ENCODE peak calls at places on chromosomes 7 and 10, in ten cellular contexts. J is heart left ventricle; K is fibroblast of pulmonary artery; T is cardiac muscle cell; V is colonic mucosa; U is lower lobe of right lung; B is astrocyte of the spinal cord; Q is CD8-positive, alpha-beta T cell; G is PC-3; H is HFF-Myc. Y is an unnamed sample.

GRCh38 chr7:102875700-102876192 is 37.1 kb upstream of the LRRC17 start:
- DNase-seq in J (no peak), K (peak), T (peak), V (no peak), U (no peak), B (peak), Q (no peak), G (peak), H (peak), Y (no peak)

GRCh38 chr7:108456845-108457540 is 757 bp upstream of the NRCAM start:
- DNase-seq in J (no peak), K (no peak), T (no peak), V (no peak), U (no peak), B (no peak), Q (no peak), G (no peak), H (no peak), Y (no peak)

GRCh38 chr7:23462846-23463245 is 7.4 kb downstream of the IGF2BP3 start:
- DNase-seq in J (no peak), K (peak), T (peak), V (no peak), U (no peak), B (peak), Q (no peak), G (peak), H (no peak), Y (no peak)

GRCh38 chr7:70919491-70920073 is 212.4 kb upstream of the GALNT17 start:
- DNase-seq in J (no peak), K (no peak), T (no peak), V (no peak), U (no peak), B (no peak), Q (no peak), G (no peak), H (no peak), Y (no peak)

GRCh38 chr7:93249749-93250148 is 17.6 kb downstream of the VPS50 start:
- DNase-seq in J (no peak), K (peak), T (peak), V (no peak), U (no peak), B (peak), Q (no peak), G (no peak), H (no peak), Y (no peak)

GRCh38 chr7:82631998-82632397 is 188.4 kb upstream of the CACNA2D1 start:
- DNase-seq in J (no peak), K (peak), T (peak), V (no peak), U (no peak), B (no peak), Q (no peak), G (peak), H (no peak), Y (no peak)

GRCh38 chr10:14146501-14146900 is 184.2 kb downstream of the FRMD4A start:
- DNase-seq in J (no peak), K (no peak), T (no peak), V (no peak), U (no peak), B (no peak), Q (no peak), G (peak), H (no peak), Y (no peak)

GRCh38 chr7:12942599-12942998 is 255.2 kb downstream of the ARL4A start:
- DNase-seq in J (no peak), K (no peak), T (no peak), V (peak), U (no peak), B (peak), Q (no peak), G (peak), H (no peak), Y (peak)

GRCh38 chr10:110209926-110210662 is 2.7 kb downstream of the MXI1 start:
- DNase-seq in J (peak), K (peak), T (peak), V (peak), U (peak), B (peak), Q (no peak), G (peak), H (no peak), Y (peak)

GRCh38 chr10:70843776-70844489 is 28.2 kb downstream of the SGPL1 start:
- DNase-seq in J (no peak), K (no peak), T (no peak), V (no peak), U (no peak), B (no peak), Q (no peak), G (peak), H (no peak), Y (no peak)

GRCh38 chr10:115657161-115657850 is 564.1 kb downstream of the ATRNL1 start:
- DNase-seq in J (no peak), K (no peak), T (no peak), V (no peak), U (no peak), B (peak), Q (no peak), G (no peak), H (no peak), Y (no peak)

GRCh38 chr7:22591271-22591670 is 91.3 kb upstream of the STEAP1B start:
- DNase-seq in J (no peak), K (no peak), T (no peak), V (no peak), U (no peak), B (no peak), Q (no peak), G (peak), H (no peak), Y (no peak)

GRCh38 chr7:19872094-19872493 is 98.7 kb upstream of the TMEM196 start:
- DNase-seq in J (no peak), K (no peak), T (no peak), V (no peak), U (no peak), B (no peak), Q (no peak), G (no peak), H (no peak), Y (no peak)

GRCh38 chr7:101875215-101875846 is 57.9 kb downstream of the CUX1 start:
- DNase-seq in J (no peak), K (no peak), T (no peak), V (no peak), U (no peak), B (no peak), Q (no peak), G (no peak), H (no peak), Y (no peak)

GRCh38 chr10:68542046-68542445 is 14.7 kb upstream of the SLC25A16 start:
- DNase-seq in J (no peak), K (no peak), T (peak), V (no peak), U (no peak), B (peak), Q (no peak), G (peak), H (no peak), Y (no peak)

GRCh38 chr7:35596061-35596460 is 98.9 kb downstream of the HERPUD2 start:
- DNase-seq in J (no peak), K (peak), T (peak), V (no peak), U (no peak), B (peak), Q (no peak), G (peak), H (peak), Y (no peak)

GRCh38 chr7:41501016-41501415 is 201.9 kb downstream of the INHBA start:
- DNase-seq in J (no peak), K (no peak), T (no peak), V (no peak), U (no peak), B (peak), Q (no peak), G (no peak), H (no peak), Y (no peak)

GRCh38 chr10:80473692-80474596 is 19.8 kb downstream of the TSPAN14 start:
- DNase-seq in J (no peak), K (no peak), T (no peak), V (no peak), U (no peak), B (peak), Q (no peak), G (no peak), H (no peak), Y (no peak)

DNA sequence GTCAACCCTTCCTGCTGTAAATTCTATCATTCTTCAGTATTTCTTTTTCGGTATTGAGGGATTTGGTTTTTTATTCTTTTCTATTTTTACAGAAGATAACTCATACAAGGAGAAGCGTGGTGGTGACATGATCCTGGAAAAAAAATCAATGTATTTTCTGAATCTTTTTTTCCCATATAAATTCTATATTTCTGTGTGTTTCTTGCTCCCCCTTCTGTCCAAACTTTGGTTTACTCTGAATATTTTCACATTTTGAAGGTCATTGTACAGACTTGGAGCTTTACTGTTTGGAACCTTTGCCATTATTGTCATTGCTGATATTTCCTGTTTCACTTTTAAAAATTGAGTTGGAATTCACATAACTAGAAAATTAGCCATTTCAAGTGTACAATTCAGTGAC is 246.3 kb downstream of the REEP3 start:
- DNase-seq in J (no peak), K (peak), T (peak), V (no peak), U (no peak), B (peak), Q (no peak), G (peak), H (no peak), Y (no peak)
- TF ChIP-seq CTCF in J (peak), K (peak), T (peak), V (peak), U (peak), B (peak), Q (no peak), G (peak), H (no peak), Y (peak)

DNA sequence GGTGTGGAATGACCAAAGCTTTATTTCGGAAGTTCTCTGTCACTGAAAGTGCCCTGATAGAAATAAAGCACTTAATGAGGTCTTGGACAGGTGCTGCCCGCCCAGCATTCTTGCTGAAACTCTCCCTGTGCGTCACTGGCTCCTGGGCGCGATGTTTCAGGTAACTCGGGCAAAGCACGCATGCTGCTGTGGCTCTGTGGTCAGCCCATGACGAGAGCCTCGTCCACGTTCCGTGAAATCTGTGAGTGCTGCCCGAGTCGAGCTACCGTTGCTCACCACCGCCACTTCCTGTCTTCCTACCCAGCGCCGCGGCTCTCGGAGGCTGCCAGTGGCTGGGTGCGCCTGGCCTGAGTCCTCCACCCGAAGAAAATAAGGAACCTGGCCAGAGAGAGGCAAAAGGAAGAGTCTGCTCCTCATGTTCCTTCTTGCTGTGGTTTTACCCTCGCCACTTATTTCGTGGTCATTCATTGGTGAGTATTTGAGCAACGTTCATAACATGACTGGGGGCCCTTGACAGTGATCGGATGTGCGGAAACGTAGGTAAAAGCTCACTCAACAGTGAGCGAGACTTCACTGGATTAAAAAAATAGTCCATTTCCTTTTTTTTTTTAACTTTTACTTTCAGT is 95.5 kb downstream of the MAP3K8 start:
- DNase-seq in J (peak), K (no peak), T (no peak), V (peak), U (peak), B (no peak), Q (peak), G (no peak), H (no peak), Y (peak)
- TF ChIP-seq CTCF in J (no peak), K (no peak), T (no peak), V (no peak), U (no peak), B (no peak), Q (no peak), G (no peak), H (no peak), Y (no peak)

GRCh38 chr7:100546129-100546867 is 7.3 kb downstream of the AGFG2 start:
- DNase-seq in J (no peak), K (no peak), T (no peak), V (peak), U (no peak), B (no peak), Q (no peak), G (peak), H (no peak), Y (no peak)

GRCh38 chr7:100544949-100545635 is 6.1 kb downstream of the AGFG2 start:
- DNase-seq in J (no peak), K (peak), T (peak), V (no peak), U (no peak), B (no peak), Q (no peak), G (peak), H (no peak), Y (peak)

GRCh38 chr7:100546868-100547800 is 8.1 kb downstream of the AGFG2 start:
- DNase-seq in J (no peak), K (no peak), T (no peak), V (no peak), U (no peak), B (no peak), Q (no peak), G (no peak), H (no peak), Y (no peak)

GRCh38 chr7:100545636-100546128 is 6.7 kb downstream of the AGFG2 start:
- DNase-seq in J (no peak), K (peak), T (peak), V (no peak), U (no peak), B (peak), Q (peak), G (peak), H (peak), Y (peak)

GRCh38 chr7:100547872-100548271 is 8.9 kb downstream of the AGFG2 start:
- DNase-seq in J (peak), K (peak), T (peak), V (no peak), U (no peak), B (peak), Q (no peak), G (no peak), H (no peak), Y (no peak)
- TF ChIP-seq CTCF in J (no peak), K (peak), T (peak), V (no peak), U (no peak), B (no peak), Q (no peak), G (no peak), H (no peak), Y (peak)

GRCh38 chr7:130560972-130561371 is 69.1 kb downstream of the MEST start:
- DNase-seq in J (no peak), K (peak), T (peak), V (no peak), U (no peak), B (peak), Q (no peak), G (peak), H (peak), Y (no peak)
- TF ChIP-seq CTCF in J (no peak), K (peak), T (peak), V (no peak), U (peak), B (no peak), Q (no peak), G (peak), H (peak), Y (peak)

DNA sequence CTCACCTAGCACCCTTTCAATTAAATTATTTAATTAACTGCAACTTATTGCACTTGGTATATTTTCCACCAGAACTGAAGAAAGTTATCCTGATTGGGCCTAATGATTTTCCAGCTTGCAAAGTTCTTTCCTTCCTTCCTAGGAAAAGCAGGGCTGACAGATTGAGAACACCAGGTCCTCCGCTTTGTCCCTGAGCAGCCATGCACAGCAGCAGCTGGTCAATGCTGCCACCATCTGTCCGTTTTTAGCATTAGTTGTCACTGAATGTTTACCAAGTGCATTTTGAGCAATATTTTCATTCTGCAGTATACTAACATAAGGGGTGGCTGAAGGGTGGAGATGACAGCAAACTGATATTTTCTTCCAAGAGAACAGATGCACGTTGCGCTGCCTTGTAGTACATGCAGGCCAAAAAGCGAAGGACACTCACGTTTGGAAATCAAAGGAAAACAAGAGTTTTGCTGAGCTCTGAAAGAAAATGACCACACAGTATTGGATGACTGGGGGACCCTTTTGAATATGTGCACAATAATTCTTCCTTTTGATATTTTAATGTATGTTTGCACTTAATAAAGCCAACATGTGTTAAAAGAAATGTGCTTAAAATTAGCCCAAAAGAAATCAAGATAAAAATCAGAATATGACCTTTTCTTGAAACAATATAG is 248.8 kb upstream of the PTN start:
- DNase-seq in J (peak), K (peak), T (peak), V (peak), U (no peak), B (peak), Q (no peak), G (peak), H (peak), Y (peak)
- TF ChIP-seq CTCF in J (peak), K (peak), T (peak), V (peak), U (peak), B (peak), Q (no peak), G (peak), H (peak), Y (peak)

GRCh38 chr10:117074621-117075020 is 63.4 kb downstream of the VAX1 start:
- DNase-seq in J (no peak), K (no peak), T (no peak), V (peak), U (no peak), B (no peak), Q (no peak), G (peak), H (no peak), Y (peak)
- TF ChIP-seq CTCF in J (no peak), K (no peak), T (no peak), V (peak), U (no peak), B (no peak), Q (no peak), G (peak), H (no peak), Y (no peak)

GRCh38 chr10:75407296-75407715 is 5.7 kb upstream of the ZNF503 start:
- DNase-seq in J (no peak), K (no peak), T (no peak), V (no peak), U (peak), B (peak), Q (no peak), G (peak), H (no peak), Y (peak)

GRCh38 chr10:75407716-75408511 is 6.3 kb upstream of the ZNF503 start:
- DNase-seq in J (peak), K (no peak), T (peak), V (peak), U (peak), B (peak), Q (no peak), G (peak), H (no peak), Y (peak)

GRCh38 chr10:75408512-75408881 is 6.9 kb upstream of the ZNF503 start:
- DNase-seq in J (peak), K (no peak), T (no peak), V (peak), U (no peak), B (no peak), Q (no peak), G (no peak), H (no peak), Y (peak)

GRCh38 chr10:75410135-75410787 is 8.7 kb upstream of the ZNF503 start:
- DNase-seq in J (peak), K (no peak), T (no peak), V (no peak), U (no peak), B (no peak), Q (no peak), G (no peak), H (no peak), Y (peak)

DNA sequence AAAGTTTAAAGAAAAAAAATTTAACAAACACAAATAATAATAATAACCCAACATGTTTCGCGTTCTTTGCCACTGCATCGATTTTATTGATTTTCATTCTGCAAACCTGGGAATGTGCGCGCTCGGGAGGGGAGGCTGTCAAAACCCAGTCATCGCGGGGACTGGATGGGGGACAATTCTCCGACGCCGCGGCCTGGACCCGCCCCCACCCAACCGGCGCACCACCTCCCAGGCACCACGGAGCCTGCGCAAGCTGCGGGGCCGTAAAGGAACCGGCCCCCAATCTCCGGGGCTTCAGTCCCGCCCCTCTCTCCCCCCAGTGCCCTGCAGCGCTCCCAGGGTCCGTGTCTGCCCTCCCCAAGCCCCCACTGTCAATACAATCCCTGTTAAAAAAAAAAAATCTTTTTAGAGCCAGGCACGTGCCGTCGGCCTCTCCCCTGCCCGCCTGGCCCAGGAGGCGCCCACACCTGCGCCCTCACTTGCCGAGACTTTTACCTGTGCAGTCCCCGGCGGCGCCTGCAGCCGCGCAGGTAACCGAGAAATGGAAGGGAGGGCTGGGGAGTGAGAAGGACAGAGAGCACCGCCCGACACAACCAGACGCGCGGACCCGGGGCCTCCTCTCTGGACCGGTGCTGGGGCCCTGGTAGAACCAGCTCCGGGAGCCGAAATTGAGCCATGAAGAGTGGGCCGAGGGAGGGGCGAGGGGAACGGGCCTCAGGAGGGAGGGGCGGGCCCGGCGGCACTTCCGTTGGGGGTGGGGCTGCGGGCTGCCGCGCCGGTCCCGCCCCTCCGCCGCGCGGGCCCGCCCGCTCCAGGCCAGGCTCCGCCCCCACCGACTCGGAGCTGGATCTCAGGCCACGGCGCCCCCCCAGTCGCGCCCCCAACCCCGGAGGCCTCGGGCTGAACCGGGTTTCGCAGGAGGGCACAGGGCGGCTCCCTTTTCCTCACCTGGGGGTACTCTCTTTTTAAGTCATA is 7.6 kb upstream of the ZNF503 start:
- DNase-seq in J (peak), K (no peak), T (peak), V (peak), U (peak), B (peak), Q (no peak), G (peak), H (no peak), Y (peak)
- TF ChIP-seq CTCF in J (no peak), K (no peak), T (no peak), V (no peak), U (no peak), B (no peak), Q (no peak), G (peak), H (no peak), Y (peak)

GRCh38 chr7:109901916-109902315 is 1189.0 kb upstream of the LRRN3 start:
- DNase-seq in J (no peak), K (no peak), T (no peak), V (no peak), U (no peak), B (peak), Q (no peak), G (peak), H (no peak), Y (no peak)
- TF ChIP-seq CTCF in J (no peak), K (no peak), T (no peak), V (no peak), U (no peak), B (no peak), Q (no peak), G (no peak), H (no peak), Y (no peak)

GRCh38 chr7:66202380-66202779 is 2.8 kb upstream of the TPST1 start:
- DNase-seq in J (no peak), K (no peak), T (no peak), V (no peak), U (no peak), B (no peak), Q (no peak), G (no peak), H (no peak), Y (no peak)

GRCh38 chr7:66198461-66198860 is 6.7 kb upstream of the TPST1 start:
- DNase-seq in J (no peak), K (no peak), T (no peak), V (no peak), U (no peak), B (no peak), Q (no peak), G (no peak), H (no peak), Y (no peak)

GRCh38 chr7:66193146-66193725 is 11.9 kb upstream of the TPST1 start:
- DNase-seq in J (no peak), K (no peak), T (no peak), V (no peak), U (no peak), B (no peak), Q (no peak), G (no peak), H (no peak), Y (no peak)

GRCh38 chr7:66198956-66199355 is 6.2 kb upstream of the TPST1 start:
- DNase-seq in J (no peak), K (no peak), T (no peak), V (no peak), U (no peak), B (no peak), Q (no peak), G (no peak), H (no peak), Y (no peak)
- TF ChIP-seq CTCF in J (no peak), K (no peak), T (no peak), V (no peak), U (no peak), B (no peak), Q (no peak), G (no peak), H (no peak), Y (no peak)

Y was measured in prostate gland.